ENCODE peak calls at places on chromosomes 6 and 20, in nine cellular contexts. One of them, this sample, is unnamed.

GRCh38 chr6:107207251-107207890 is 92.1 kb upstream of the BEND3 start:
- DNase-seq in CD8-positive, alpha-beta T cell: no peak
- DNase-seq in nephron progenitor cell: no peak
- DNase-seq in heart right ventricle: no peak
- DNase-seq in upper lobe of left lung: peak
- DNase-seq in endothelial cell: no peak
- DNase-seq in astrocyte: no peak
- DNase-seq in fibroblast of lung: no peak
- DNase-seq in HL-60: no peak
- DNase-seq in this sample: no peak

GRCh38 chr6:107061125-107062020 is 33.4 kb downstream of the MTRES1 start:
- DNase-seq in heart right ventricle: no peak
- DNase-seq in HL-60: no peak
- DNase-seq in CD8-positive, alpha-beta T cell: no peak
- DNase-seq in fibroblast of lung: no peak
- DNase-seq in nephron progenitor cell: no peak
- DNase-seq in endothelial cell: no peak
- DNase-seq in astrocyte: no peak
- DNase-seq in upper lobe of left lung: no peak
- DNase-seq in this sample: no peak

GRCh38 chr20:55456316-55456940 is 548.9 kb downstream of the CBLN4 start:
- DNase-seq in astrocyte: no peak
- DNase-seq in HL-60: no peak
- DNase-seq in fibroblast of lung: no peak
- DNase-seq in CD8-positive, alpha-beta T cell: no peak
- DNase-seq in endothelial cell: no peak
- DNase-seq in nephron progenitor cell: no peak
- DNase-seq in heart right ventricle: no peak
- DNase-seq in upper lobe of left lung: no peak
- DNase-seq in this sample: no peak

GRCh38 chr6:113329942-113330897 is 526.9 kb upstream of the MARCKS start:
- DNase-seq in fibroblast of lung: no peak
- DNase-seq in upper lobe of left lung: no peak
- DNase-seq in astrocyte: no peak
- DNase-seq in CD8-positive, alpha-beta T cell: no peak
- DNase-seq in HL-60: no peak
- DNase-seq in endothelial cell: no peak
- DNase-seq in heart right ventricle: no peak
- DNase-seq in nephron progenitor cell: no peak
- DNase-seq in this sample: no peak

GRCh38 chr6:133802861-133803260 is 86.1 kb upstream of the TCF21 start:
- DNase-seq in astrocyte: peak
- DNase-seq in endothelial cell: no peak
- DNase-seq in HL-60: no peak
- DNase-seq in upper lobe of left lung: no peak
- DNase-seq in nephron progenitor cell: no peak
- DNase-seq in fibroblast of lung: peak
- DNase-seq in CD8-positive, alpha-beta T cell: no peak
- DNase-seq in heart right ventricle: no peak
- DNase-seq in this sample: no peak

GRCh38 chr20:53668981-53669380 is 75.3 kb upstream of the ZNF217 start:
- DNase-seq in HL-60: no peak
- DNase-seq in upper lobe of left lung: no peak
- DNase-seq in nephron progenitor cell: no peak
- DNase-seq in endothelial cell: no peak
- DNase-seq in CD8-positive, alpha-beta T cell: no peak
- DNase-seq in heart right ventricle: no peak
- DNase-seq in astrocyte: no peak
- DNase-seq in fibroblast of lung: no peak
- DNase-seq in this sample: no peak

GRCh38 chr20:61755971-61756421 is 309.7 kb downstream of the TAF4 start:
- DNase-seq in endothelial cell: no peak
- DNase-seq in upper lobe of left lung: no peak
- DNase-seq in nephron progenitor cell: no peak
- DNase-seq in fibroblast of lung: no peak
- DNase-seq in astrocyte: no peak
- DNase-seq in CD8-positive, alpha-beta T cell: no peak
- DNase-seq in heart right ventricle: no peak
- DNase-seq in HL-60: no peak
- DNase-seq in this sample: peak

GRCh38 chr20:16124911-16125776 is 448.1 kb downstream of the KIF16B start:
- DNase-seq in fibroblast of lung: no peak
- DNase-seq in HL-60: no peak
- DNase-seq in nephron progenitor cell: no peak
- DNase-seq in upper lobe of left lung: no peak
- DNase-seq in endothelial cell: no peak
- DNase-seq in astrocyte: no peak
- DNase-seq in heart right ventricle: no peak
- DNase-seq in CD8-positive, alpha-beta T cell: no peak
- DNase-seq in this sample: no peak

GRCh38 chr6:121666809-121667208 is 231.4 kb downstream of the GJA1 start:
- DNase-seq in nephron progenitor cell: no peak
- DNase-seq in upper lobe of left lung: no peak
- DNase-seq in endothelial cell: no peak
- DNase-seq in CD8-positive, alpha-beta T cell: no peak
- DNase-seq in heart right ventricle: no peak
- DNase-seq in HL-60: no peak
- DNase-seq in astrocyte: peak
- DNase-seq in fibroblast of lung: peak
- DNase-seq in this sample: no peak

GRCh38 chr6:167401525-167402194 is 76.8 kb downstream of the TTLL2 start:
- DNase-seq in HL-60: no peak
- DNase-seq in endothelial cell: peak
- DNase-seq in CD8-positive, alpha-beta T cell: no peak
- DNase-seq in fibroblast of lung: no peak
- DNase-seq in astrocyte: no peak
- DNase-seq in nephron progenitor cell: no peak
- DNase-seq in upper lobe of left lung: peak
- DNase-seq in heart right ventricle: no peak
- DNase-seq in this sample: no peak

GRCh38 chr6:130453230-130453629 is 87.4 kb downstream of the TMEM200A start:
- DNase-seq in CD8-positive, alpha-beta T cell: no peak
- DNase-seq in astrocyte: peak
- DNase-seq in fibroblast of lung: peak
- DNase-seq in upper lobe of left lung: no peak
- DNase-seq in nephron progenitor cell: no peak
- DNase-seq in endothelial cell: no peak
- DNase-seq in HL-60: no peak
- DNase-seq in heart right ventricle: no peak
- DNase-seq in this sample: no peak

GRCh38 chr6:42727084-42727601 is 4.7 kb upstream of the PRPH2 start:
- DNase-seq in CD8-positive, alpha-beta T cell: no peak
- DNase-seq in astrocyte: no peak
- DNase-seq in endothelial cell: no peak
- DNase-seq in nephron progenitor cell: no peak
- DNase-seq in HL-60: no peak
- DNase-seq in upper lobe of left lung: no peak
- DNase-seq in fibroblast of lung: peak
- DNase-seq in heart right ventricle: peak
- DNase-seq in this sample: peak

GRCh38 chr6:73532288-73532687 is 11.5 kb upstream of the EEF1A1 start:
- DNase-seq in endothelial cell: no peak
- DNase-seq in nephron progenitor cell: no peak
- DNase-seq in heart right ventricle: no peak
- DNase-seq in HL-60: no peak
- DNase-seq in fibroblast of lung: no peak
- DNase-seq in CD8-positive, alpha-beta T cell: no peak
- DNase-seq in astrocyte: no peak
- DNase-seq in upper lobe of left lung: no peak
- DNase-seq in this sample: no peak

GRCh38 chr6:26156105-26156849 is 69.0 kb downstream of the HFE start:
- DNase-seq in fibroblast of lung: peak
- DNase-seq in upper lobe of left lung: peak
- DNase-seq in endothelial cell: peak
- DNase-seq in nephron progenitor cell: peak
- DNase-seq in HL-60: peak
- DNase-seq in heart right ventricle: peak
- DNase-seq in astrocyte: peak
- DNase-seq in CD8-positive, alpha-beta T cell: peak
- DNase-seq in this sample: peak

GRCh38 chr6:84059082-84059481 is 25.5 kb downstream of the MRAP2 start:
- DNase-seq in upper lobe of left lung: no peak
- DNase-seq in nephron progenitor cell: no peak
- DNase-seq in HL-60: no peak
- DNase-seq in endothelial cell: no peak
- DNase-seq in astrocyte: no peak
- DNase-seq in CD8-positive, alpha-beta T cell: no peak
- DNase-seq in fibroblast of lung: no peak
- DNase-seq in heart right ventricle: no peak
- DNase-seq in this sample: no peak

GRCh38 chr6:30942338-30943060 is 1.7 kb downstream of the MUCL3 start:
- DNase-seq in heart right ventricle: peak
- DNase-seq in endothelial cell: peak
- DNase-seq in fibroblast of lung: peak
- DNase-seq in astrocyte: peak
- DNase-seq in CD8-positive, alpha-beta T cell: no peak
- DNase-seq in nephron progenitor cell: peak
- DNase-seq in HL-60: no peak
- DNase-seq in upper lobe of left lung: peak
- DNase-seq in this sample: no peak

GRCh38 chr6:91337967-91338366 is 751.1 kb upstream of the MAP3K7 start:
- DNase-seq in nephron progenitor cell: no peak
- DNase-seq in endothelial cell: no peak
- DNase-seq in heart right ventricle: no peak
- DNase-seq in HL-60: no peak
- DNase-seq in upper lobe of left lung: no peak
- DNase-seq in astrocyte: no peak
- DNase-seq in fibroblast of lung: no peak
- DNase-seq in CD8-positive, alpha-beta T cell: no peak
- DNase-seq in this sample: no peak
- TF ChIP-seq CTCF in nephron progenitor cell: peak
- TF ChIP-seq CTCF in endothelial cell: peak
- TF ChIP-seq CTCF in heart right ventricle: no peak
- TF ChIP-seq CTCF in HL-60: no peak
- TF ChIP-seq CTCF in upper lobe of left lung: no peak
- TF ChIP-seq CTCF in astrocyte: no peak
- TF ChIP-seq CTCF in fibroblast of lung: peak
- TF ChIP-seq CTCF in CD8-positive, alpha-beta T cell: no peak
- TF ChIP-seq CTCF in this sample: peak

GRCh38 chr20:5128886-5129285 is 2.1 kb downstream of the CDS2 start:
- DNase-seq in HL-60: no peak
- DNase-seq in upper lobe of left lung: no peak
- DNase-seq in heart right ventricle: no peak
- DNase-seq in nephron progenitor cell: no peak
- DNase-seq in astrocyte: no peak
- DNase-seq in CD8-positive, alpha-beta T cell: no peak
- DNase-seq in endothelial cell: no peak
- DNase-seq in fibroblast of lung: no peak
- DNase-seq in this sample: no peak

GRCh38 chr20:5127204-5127858 is 523 bp downstream of the CDS2 start:
- DNase-seq in heart right ventricle: peak
- DNase-seq in fibroblast of lung: peak
- DNase-seq in endothelial cell: peak
- DNase-seq in astrocyte: peak
- DNase-seq in HL-60: peak
- DNase-seq in CD8-positive, alpha-beta T cell: peak
- DNase-seq in upper lobe of left lung: peak
- DNase-seq in nephron progenitor cell: peak
- DNase-seq in this sample: peak

GRCh38 chr20:5127859-5128409 is 1.1 kb downstream of the CDS2 start:
- DNase-seq in fibroblast of lung: no peak
- DNase-seq in heart right ventricle: no peak
- DNase-seq in CD8-positive, alpha-beta T cell: no peak
- DNase-seq in HL-60: no peak
- DNase-seq in astrocyte: no peak
- DNase-seq in upper lobe of left lung: peak
- DNase-seq in endothelial cell: no peak
- DNase-seq in nephron progenitor cell: no peak
- DNase-seq in this sample: no peak

GRCh38 chr20:5122861-5123260 is 3.1 kb upstream of the PCNA start:
- DNase-seq in CD8-positive, alpha-beta T cell: no peak
- DNase-seq in endothelial cell: no peak
- DNase-seq in nephron progenitor cell: no peak
- DNase-seq in fibroblast of lung: peak
- DNase-seq in HL-60: no peak
- DNase-seq in heart right ventricle: no peak
- DNase-seq in astrocyte: no peak
- DNase-seq in upper lobe of left lung: no peak
- DNase-seq in this sample: no peak

GRCh38 chr20:5126512-5127203 is at the start of gene CDS2:
- DNase-seq in HL-60: peak
- DNase-seq in CD8-positive, alpha-beta T cell: peak
- DNase-seq in endothelial cell: peak
- DNase-seq in heart right ventricle: peak
- DNase-seq in fibroblast of lung: peak
- DNase-seq in upper lobe of left lung: peak
- DNase-seq in astrocyte: peak
- DNase-seq in nephron progenitor cell: peak
- DNase-seq in this sample: peak
- TF ChIP-seq CTCF in HL-60: peak
- TF ChIP-seq CTCF in CD8-positive, alpha-beta T cell: peak
- TF ChIP-seq CTCF in endothelial cell: peak
- TF ChIP-seq CTCF in heart right ventricle: peak
- TF ChIP-seq CTCF in fibroblast of lung: peak
- TF ChIP-seq CTCF in upper lobe of left lung: peak
- TF ChIP-seq CTCF in astrocyte: peak
- TF ChIP-seq CTCF in nephron progenitor cell: no peak
- TF ChIP-seq CTCF in this sample: peak

DNA sequence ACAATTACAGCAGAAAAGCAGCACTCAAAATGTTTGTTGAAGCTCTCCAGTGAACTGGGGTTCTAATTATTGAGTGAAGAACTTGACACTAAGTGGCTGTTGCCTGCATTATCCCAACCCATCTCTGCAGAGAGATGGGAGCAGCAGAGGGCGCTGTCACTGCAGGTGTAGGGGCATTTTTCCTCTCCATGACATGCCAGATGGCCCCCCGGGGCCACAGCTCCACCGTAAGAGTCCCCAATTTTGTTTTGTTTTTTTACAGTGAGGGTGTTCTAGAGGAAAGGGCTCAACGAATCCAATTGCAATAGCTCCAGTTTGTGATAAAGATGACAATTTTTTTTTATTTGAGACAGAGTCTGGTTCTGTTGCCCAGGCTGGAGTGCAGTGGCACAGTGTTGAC is 1.9 kb upstream of the FUCA2 start:
- DNase-seq in upper lobe of left lung: peak
- DNase-seq in nephron progenitor cell: no peak
- DNase-seq in HL-60: peak
- DNase-seq in heart right ventricle: peak
- DNase-seq in endothelial cell: peak
- DNase-seq in astrocyte: no peak
- DNase-seq in CD8-positive, alpha-beta T cell: peak
- DNase-seq in fibroblast of lung: no peak
- DNase-seq in this sample: no peak
- TF ChIP-seq CTCF in upper lobe of left lung: no peak
- TF ChIP-seq CTCF in nephron progenitor cell: no peak
- TF ChIP-seq CTCF in HL-60: peak
- TF ChIP-seq CTCF in heart right ventricle: peak
- TF ChIP-seq CTCF in endothelial cell: peak
- TF ChIP-seq CTCF in astrocyte: peak
- TF ChIP-seq CTCF in CD8-positive, alpha-beta T cell: peak
- TF ChIP-seq CTCF in fibroblast of lung: peak
- TF ChIP-seq CTCF in this sample: peak

DNA sequence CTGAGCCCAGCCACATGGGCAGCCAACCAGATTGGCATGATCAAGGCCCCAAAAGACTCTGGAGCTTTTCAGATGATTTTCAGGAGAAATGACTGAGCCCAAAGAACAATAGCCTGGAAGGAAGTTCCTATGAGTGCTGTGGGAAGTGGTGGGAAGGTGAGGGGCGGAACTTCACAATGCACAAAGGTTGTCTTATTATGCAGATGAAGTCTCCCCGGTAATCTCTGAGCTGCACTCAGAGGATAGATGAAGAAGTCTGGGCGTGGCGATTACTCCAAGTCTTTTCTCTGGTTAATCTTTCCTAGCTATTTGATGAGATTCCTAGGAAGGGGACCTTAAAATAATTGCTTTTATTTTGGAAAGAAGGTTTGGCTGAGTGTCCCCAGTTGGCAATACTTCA is 36.9 kb downstream of the LBP start:
- DNase-seq in nephron progenitor cell: no peak
- DNase-seq in upper lobe of left lung: no peak
- DNase-seq in heart right ventricle: no peak
- DNase-seq in fibroblast of lung: no peak
- DNase-seq in HL-60: no peak
- DNase-seq in astrocyte: no peak
- DNase-seq in endothelial cell: no peak
- DNase-seq in CD8-positive, alpha-beta T cell: no peak
- DNase-seq in this sample: no peak
- TF ChIP-seq CTCF in nephron progenitor cell: no peak
- TF ChIP-seq CTCF in upper lobe of left lung: no peak
- TF ChIP-seq CTCF in heart right ventricle: no peak
- TF ChIP-seq CTCF in fibroblast of lung: no peak
- TF ChIP-seq CTCF in HL-60: no peak
- TF ChIP-seq CTCF in astrocyte: no peak
- TF ChIP-seq CTCF in endothelial cell: no peak
- TF ChIP-seq CTCF in CD8-positive, alpha-beta T cell: no peak
- TF ChIP-seq CTCF in this sample: no peak

This sample was measured in CD14-positive monocyte.